ENCODE peak calls at places on chromosomes 16 and 17, in five cellular contexts. L is pancreas, B is IMR-90, W is ovary, U is heart right ventricle. E is an unnamed sample.

GRCh38 chr16:188674-189073 is 8.4 kb downstream of the HBQ1 start:
- DNase-seq in B (no peak), L (no peak), W (no peak), U (no peak), E (no peak)

GRCh38 chr17:72466199-72466598 is 345.4 kb downstream of the SOX9 start:
- DNase-seq in L (no peak), W (no peak), B (peak; percentile 88), U (no peak), E (no peak)

GRCh38 chr17:5248821-5249479 is 14.3 kb upstream of the SCIMP start:
- DNase-seq in B (no peak), W (no peak), L (no peak), U (no peak), E (no peak)

GRCh38 chr17:4033751-4034251 is 69.6 kb upstream of the ATP2A3 start:
- DNase-seq in L (peak; percentile 92), W (no peak), B (no peak), U (no peak), E (no peak)

GRCh38 chr16:67594256-67594915 is 32.1 kb downstream of the CTCF start:
- DNase-seq in L (no peak), U (no peak), B (no peak), W (no peak), E (no peak)

GRCh38 chr17:57516290-57517215 is 228.5 kb downstream of the CCDC182 start:
- DNase-seq in L (no peak), W (no peak), B (peak; percentile 54), U (no peak), E (no peak)

GRCh38 chr16:16120382-16121184 is 102.7 kb downstream of the ABCC6 start:
- DNase-seq in W (no peak), B (peak; percentile 22), U (peak; percentile 66), L (no peak), E (peak; percentile 67)

GRCh38 chr17:31158741-31159377 is 64.1 kb downstream of the NF1 start:
- DNase-seq in W (no peak), B (peak; percentile 9), L (no peak), U (no peak), E (no peak)

GRCh38 chr17:269616-270514 is 82.7 kb downstream of the RPH3AL start:
- DNase-seq in U (no peak), W (no peak), B (no peak), L (peak; percentile 4), E (peak; percentile 61)

GRCh38 chr16:58096249-58096648 is 32.9 kb downstream of the CFAP20 start:
- DNase-seq in U (no peak), B (no peak), W (no peak), L (no peak), E (peak; percentile 22)

GRCh38 chr16:4137438-4137837 is 21.2 kb upstream of the ADCY9 start:
- DNase-seq in U (no peak), L (no peak), W (no peak), B (no peak), E (no peak)

GRCh38 chr17:79811036-79811887 is 14.4 kb upstream of the CBX8 start:
- DNase-seq in W (peak; percentile 37), L (no peak), B (no peak), U (no peak), E (no peak)

GRCh38 chr17:48528153-48528912 is 2.5 kb downstream of the HOXB1 start:
- DNase-seq in W (no peak), B (no peak), L (no peak), U (no peak), E (no peak)

GRCh38 chr17:67481808-67482207 is 104.7 kb downstream of the PITPNC1 start:
- DNase-seq in B (peak; percentile 57), W (no peak), L (no peak), U (no peak), E (no peak)

GRCh38 chr16:8998114-8998513 is 34.4 kb upstream of the USP7 start:
- DNase-seq in W (no peak), U (no peak), L (no peak), B (peak; percentile 54), E (no peak)

GRCh38 chr17:12665263-12666210 is at the start of gene MYOCD:
- DNase-seq in B (peak; percentile 71), W (peak; percentile 64), U (peak; percentile 63), L (no peak), E (peak; percentile 65)

GRCh38 chr16:69942099-69942491 is 9.0 kb upstream of the CLEC18A start:
- DNase-seq in L (no peak), W (no peak), B (no peak), U (no peak), E (no peak)

GRCh38 chr17:76791053-76791980 is 53.4 kb downstream of the MFSD11 start:
- DNase-seq in L (no peak), W (no peak), U (no peak), B (peak; percentile 38), E (no peak)

GRCh38 chr16:80591071-80591935 is 50.5 kb downstream of the DYNLRB2 start:
- DNase-seq in L (no peak), W (no peak), U (no peak), B (no peak), E (no peak)

GRCh38 chr17:81091774-81092517 is 57.0 kb downstream of the BAIAP2 start:
- DNase-seq in B (no peak), W (no peak), U (no peak), L (no peak), E (no peak)

GRCh38 chr16:2976673-2977072 is 3.6 kb downstream of the PKMYT1 start:
- DNase-seq in U (no peak), B (no peak), W (no peak), L (no peak), E (no peak)

GRCh38 chr17:61259360-61259759 is 140.3 kb upstream of the TBX2 start:
- DNase-seq in W (no peak), L (no peak), U (no peak), B (no peak), E (no peak)

GRCh38 chr16:51148674-51149228 is 2.3 kb downstream of the SALL1 start:
- DNase-seq in U (no peak), L (no peak), W (no peak), B (no peak), E (no peak)

GRCh38 chr16:3581392-3581791 is 4.2 kb upstream of the NLRC3 start:
- DNase-seq in L (no peak), W (no peak), B (no peak), U (no peak), E (no peak)

GRCh38 chr17:31216053-31216751 is 80.8 kb downstream of the OMG start:
- DNase-seq in W (no peak), U (no peak), B (peak; percentile 92), L (no peak), E (no peak)

GRCh38 chr17:72336026-72336803 is 215.4 kb downstream of the SOX9 start:
- DNase-seq in W (no peak), B (no peak), L (no peak), U (no peak), E (no peak)

GRCh38 chr16:12317856-12318591 is 341.5 kb downstream of the SNX29 start:
- DNase-seq in L (no peak), W (no peak), B (no peak), U (no peak), E (no peak)

GRCh38 chr16:29877266-29877961 is 14.4 kb upstream of the CDIPT start:
- DNase-seq in W (no peak), B (peak; percentile 15), L (no peak), U (no peak), E (peak; percentile 82)

GRCh38 chr17:10758062-10758461 is 28.2 kb upstream of the TMEM220 start:
- DNase-seq in B (no peak), W (no peak), U (no peak), L (peak; percentile 40), E (no peak)
- H3K4me3 ChIP-seq in B (no peak overlapping the region), W (no peak overlapping the region), U (no peak overlapping the region), L (no peak overlapping the region), E (no peak overlapping the region)

GRCh38 chr17:40349477-40350409 is 14.8 kb downstream of the GJD3 start:
- DNase-seq in U (peak; percentile 70), B (peak; percentile 38), L (no peak), W (peak; percentile 40), E (peak; percentile 74)

GRCh38 chr17:40352779-40353394 is 11.7 kb downstream of the GJD3 start:
- DNase-seq in B (no peak), L (no peak), U (no peak), W (no peak), E (no peak)

GRCh38 chr17:40352044-40352778 is 12.3 kb downstream of the GJD3 start:
- DNase-seq in B (no peak), U (no peak), W (no peak), L (no peak), E (no peak)

GRCh38 chr17:40350410-40351184 is 13.9 kb downstream of the GJD3 start:
- DNase-seq in W (peak; percentile 31), L (no peak), B (no peak), U (no peak), E (no peak)

DNA sequence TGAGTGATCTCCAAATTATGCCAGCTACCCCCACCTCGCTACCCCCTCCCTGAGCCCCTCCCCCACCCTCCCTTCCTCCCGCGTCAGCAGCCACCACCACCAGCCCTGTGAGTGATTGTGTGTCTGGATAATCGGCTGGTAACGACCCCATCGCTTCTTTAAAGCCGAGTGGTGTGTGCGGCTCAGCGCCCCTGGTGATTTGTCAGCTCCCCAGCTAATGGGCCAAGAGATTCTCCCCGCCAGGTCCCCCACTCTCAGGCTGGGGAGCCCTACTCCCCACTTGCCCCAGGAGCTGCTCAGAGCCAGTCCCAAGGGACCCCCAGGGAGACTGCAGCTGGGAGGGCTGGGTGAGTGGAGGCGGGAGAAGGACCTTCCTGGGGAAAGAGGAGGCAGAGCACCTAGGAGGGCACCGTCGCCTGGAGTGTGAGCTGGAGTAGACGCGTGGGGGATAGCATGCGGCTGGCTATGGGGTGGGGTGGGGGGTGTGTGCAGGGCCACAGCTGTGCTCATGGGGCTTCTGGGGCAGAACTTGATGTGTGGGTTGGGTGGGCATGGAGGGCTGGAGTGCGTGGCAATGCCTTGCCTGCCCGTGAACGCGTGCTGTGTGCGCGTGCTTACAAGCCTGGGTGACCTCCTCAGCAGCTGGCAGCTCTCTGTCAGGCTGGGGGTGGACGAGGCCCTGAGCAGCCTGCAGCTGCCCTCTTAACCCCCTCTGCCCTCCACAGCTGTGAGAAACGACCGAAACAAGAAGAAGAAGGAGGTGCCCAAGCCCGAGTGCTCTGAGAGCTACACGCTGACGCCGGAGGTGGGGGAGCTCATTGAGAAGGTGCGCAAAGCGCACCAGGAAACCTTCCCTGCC is 13.1 kb downstream of the GJD3 start:
- DNase-seq in W (no peak), U (no peak), L (no peak), B (no peak), E (no peak)
- H3K4me1 ChIP-seq in W (peaks cover 36% of the 10 kb centered on the region), U (peaks cover 76% of the 10 kb centered on the region), L (peaks cover 18% of the 10 kb centered on the region), B (peaks cover 33% of the 10 kb centered on the region), E (peaks cover 59% of the 10 kb centered on the region)

DNA sequence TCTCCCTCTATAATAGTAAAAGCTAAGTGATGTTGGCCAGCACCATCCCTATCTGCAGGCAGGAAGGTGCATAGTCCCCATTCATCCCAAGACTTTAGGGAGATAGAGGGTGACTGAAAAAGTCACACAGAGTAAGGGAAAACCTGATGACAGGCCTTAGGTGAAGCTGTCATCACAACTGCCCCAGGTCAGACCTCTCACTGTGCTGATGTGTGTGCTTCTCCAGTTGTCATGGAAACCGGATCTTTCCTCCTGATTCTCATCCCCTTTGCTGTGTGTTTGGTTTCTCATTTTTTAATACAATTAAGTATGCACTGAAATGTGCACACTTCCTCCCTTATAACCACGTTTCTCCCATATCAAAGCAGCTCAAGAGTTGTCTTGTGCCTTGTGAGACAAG is 135.1 kb upstream of the ANKFN1 start:
- DNase-seq in W (no peak), B (no peak), U (no peak), L (no peak), E (no peak)
- H3K4me3 ChIP-seq in W (no peak overlapping the region), B (no peak overlapping the region), U (no peak overlapping the region), L (no peak overlapping the region), E (no peak overlapping the region)

DNA sequence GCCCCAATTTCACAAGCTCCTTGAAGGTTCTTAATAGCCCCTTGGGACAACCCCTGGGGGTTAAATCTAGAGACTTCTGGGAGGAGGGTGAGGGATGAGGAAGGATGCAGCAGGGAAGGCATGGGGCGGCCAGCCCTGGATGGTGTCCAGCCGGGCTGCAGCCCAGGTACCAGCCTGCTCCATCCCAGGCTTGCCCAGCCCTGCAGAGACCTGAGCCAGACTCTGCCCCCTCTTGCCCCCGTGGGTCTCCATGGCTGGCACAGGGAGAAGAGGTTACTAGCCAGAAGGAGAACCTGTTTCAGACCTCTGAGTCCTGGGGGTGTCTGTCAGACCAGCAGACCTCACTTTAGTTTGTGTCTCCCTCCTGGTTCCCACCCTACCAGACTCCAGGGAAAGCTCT is 8.5 kb downstream of the NHERF1 start:
- DNase-seq in W (no peak), L (no peak), B (no peak), U (no peak), E (no peak)
- H3K4me1 ChIP-seq in W (peaks cover 18% of the 10 kb centered on the region), L (peaks cover 53% of the 10 kb centered on the region), B (peaks cover 19% of the 10 kb centered on the region), U (peaks cover 73% of the 10 kb centered on the region), E (peaks cover 52% of the 10 kb centered on the region)

E was measured in upper lobe of right lung.